ENCODE peak calls at places on chromosomes 13 and 19, in six cellular contexts. J is H9, Z is neuronal stem cell, C is IMR-90, F is H1, D is trophoblast cell. P is an unnamed sample.

GRCh38 chr19:35545001-35545854 is at the start of gene TMEM147:
- DNase-seq in F (peak), D (peak), J (peak), Z (peak), C (peak), P (peak)

GRCh38 chr19:519449-519865 is 12.1 kb upstream of the CDC34 start:
- DNase-seq in F (no peak), C (no peak), D (no peak), J (no peak), Z (no peak), P (no peak)

GRCh38 chr19:41000310-41000737 is 9.2 kb downstream of the CYP2B6 start:
- DNase-seq in C (no peak), J (no peak), D (no peak), Z (no peak), F (no peak), P (no peak)

GRCh38 chr13:51861728-51862300 is at the start of gene CCDC70:
- DNase-seq in Z (no peak), C (peak), F (no peak), J (no peak), D (no peak), P (no peak)

GRCh38 chr13:98565726-98566577 is 11.0 kb downstream of the STK24 start:
- DNase-seq in J (no peak), Z (no peak), D (no peak), F (no peak), C (no peak), P (no peak)

GRCh38 chr19:19232231-19232630 is 20.5 kb downstream of the NCAN start:
- DNase-seq in D (no peak), J (no peak), Z (no peak), F (no peak), C (no peak), P (no peak)

GRCh38 chr13:97786510-97786909 is 167.0 kb upstream of the IPO5 start:
- DNase-seq in F (no peak), Z (no peak), J (no peak), C (no peak), D (no peak), P (peak)

GRCh38 chr13:77492982-77493381 is 42.5 kb upstream of the SCEL start:
- DNase-seq in J (no peak), Z (no peak), F (no peak), C (no peak), D (peak), P (no peak)

GRCh38 chr13:111853766-111854165 is 213.2 kb upstream of the SOX1 start:
- DNase-seq in C (no peak), D (no peak), Z (no peak), F (peak), J (no peak), P (no peak)

GRCh38 chr13:33411312-33411711 is 125.8 kb upstream of the STARD13 start:
- DNase-seq in F (no peak), D (no peak), C (no peak), J (no peak), Z (no peak), P (no peak)

GRCh38 chr19:23183251-23183650 is 66.4 kb downstream of the ZNF730 start:
- DNase-seq in J (no peak), Z (no peak), D (no peak), C (no peak), F (no peak), P (no peak)

GRCh38 chr13:68107667-68108066 is 877.5 kb upstream of the PCDH9 start:
- DNase-seq in J (no peak), Z (no peak), D (no peak), C (no peak), F (no peak), P (no peak)

GRCh38 chr19:17513801-17514200 is 2.4 kb downstream of the PGLS start:
- DNase-seq in Z (no peak), J (no peak), C (no peak), F (no peak), D (no peak), P (peak)

GRCh38 chr19:17948474-17948966 is 15.7 kb downstream of the CCDC124 start:
- DNase-seq in Z (no peak), F (no peak), D (no peak), J (no peak), C (no peak), P (peak)

GRCh38 chr13:101291647-101292515 is 124.4 kb downstream of the NALCN start:
- DNase-seq in D (peak), C (peak), F (no peak), Z (no peak), J (no peak), P (no peak)

GRCh38 chr13:21465710-21466160 is 6.6 kb upstream of the ZDHHC20 start:
- DNase-seq in C (no peak), J (no peak), Z (no peak), F (peak), D (no peak), P (no peak)

GRCh38 chr13:23810842-23811241 is 78.4 kb downstream of the MIPEP start:
- DNase-seq in F (no peak), D (no peak), J (no peak), Z (no peak), C (no peak), P (no peak)

GRCh38 chr19:56671613-56671994 is at the start of gene ZNF835:
- DNase-seq in Z (peak), C (no peak), D (peak), J (no peak), F (peak), P (no peak)

GRCh38 chr13:112486386-112487126 is 101.4 kb downstream of the TUBGCP3 start:
- DNase-seq in D (no peak), J (no peak), Z (no peak), F (peak), C (peak), P (no peak)

GRCh38 chr13:26628706-26629105 is 71.2 kb downstream of the WASF3 start:
- DNase-seq in D (peak), F (no peak), C (peak), Z (no peak), J (peak), P (no peak)

GRCh38 chr19:1780272-1780957 is 27.1 kb downstream of the ONECUT3 start:
- DNase-seq in Z (no peak), J (no peak), C (peak), D (no peak), F (no peak), P (peak)

GRCh38 chr13:49300716-49301589 is 53.2 kb downstream of the CDADC1 start:
- DNase-seq in Z (peak), J (peak), D (peak), F (peak), C (peak), P (peak)

GRCh38 chr13:88857256-88857655 is 1186.1 kb downstream of the SLITRK5 start:
- DNase-seq in D (no peak), F (no peak), C (no peak), Z (no peak), J (no peak), P (no peak)

GRCh38 chr19:8020681-8021080 is 15.2 kb upstream of the ELAVL1 start:
- DNase-seq in F (no peak), J (no peak), D (no peak), Z (no peak), C (no peak), P (no peak)

GRCh38 chr19:8021374-8021773 is 15.9 kb upstream of the ELAVL1 start:
- DNase-seq in Z (no peak), C (no peak), F (no peak), J (no peak), D (no peak), P (no peak)

GRCh38 chr19:8022275-8022674 is 16.8 kb upstream of the ELAVL1 start:
- DNase-seq in Z (no peak), D (no peak), F (no peak), C (no peak), J (no peak), P (no peak)

GRCh38 chr19:8023371-8023770 is 17.9 kb upstream of the ELAVL1 start:
- DNase-seq in D (peak), C (no peak), J (no peak), Z (no peak), F (no peak), P (no peak)

GRCh38 chr19:8017808-8018207 is 12.4 kb upstream of the ELAVL1 start:
- DNase-seq in Z (no peak), J (no peak), D (peak), F (no peak), C (no peak), P (no peak)
- H3K14ac ChIP-seq in Z (no peak), J (no peak), D (no peak), F (no peak), C (no peak), P (no peak)

DNA sequence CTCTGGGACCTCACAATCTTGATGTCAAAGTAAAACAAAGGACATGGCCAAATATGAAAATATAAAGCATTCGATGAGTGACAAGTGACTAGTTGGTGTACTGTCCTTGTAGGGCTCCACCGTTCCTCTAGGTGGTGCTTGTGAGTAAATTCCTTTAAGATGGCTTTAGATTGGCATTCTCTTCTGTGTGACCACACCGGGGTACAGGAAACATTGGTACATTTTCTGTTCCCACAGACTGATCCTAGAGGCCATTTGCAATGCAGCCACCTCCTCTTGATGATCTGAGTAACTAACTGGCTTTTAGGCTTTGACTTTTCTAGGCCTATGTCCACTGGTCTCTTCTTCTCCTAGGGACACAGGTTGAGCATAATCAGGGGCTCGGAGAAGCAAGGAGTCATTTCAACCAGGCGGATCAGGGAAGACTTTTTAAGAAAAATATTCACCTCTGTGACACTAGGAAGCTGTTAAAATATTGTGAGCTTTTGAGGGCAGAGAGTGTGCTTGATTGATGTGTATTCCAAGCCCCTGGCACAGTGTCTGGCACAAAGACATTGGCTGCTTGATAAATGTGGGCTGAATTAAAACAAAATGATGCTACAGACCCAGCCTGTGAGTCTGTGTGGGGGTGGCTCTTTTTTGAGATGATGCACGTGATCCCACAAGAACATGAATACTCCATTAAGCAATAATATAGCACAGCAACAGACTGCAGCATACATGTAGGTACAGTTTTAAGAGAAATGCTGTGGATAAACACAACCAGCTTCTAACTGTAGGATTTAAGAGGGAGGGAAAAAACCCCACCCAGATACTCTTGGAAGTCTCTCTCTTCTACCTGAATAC is 21.0 kb downstream of the EPSTI1 start:
- DNase-seq in J (peak), D (peak), F (peak), C (peak), Z (peak), P (peak)
- H3K4ac ChIP-seq in J (no peak), D (no peak), F (no peak), C (no peak), Z (no peak), P (no peak)

DNA sequence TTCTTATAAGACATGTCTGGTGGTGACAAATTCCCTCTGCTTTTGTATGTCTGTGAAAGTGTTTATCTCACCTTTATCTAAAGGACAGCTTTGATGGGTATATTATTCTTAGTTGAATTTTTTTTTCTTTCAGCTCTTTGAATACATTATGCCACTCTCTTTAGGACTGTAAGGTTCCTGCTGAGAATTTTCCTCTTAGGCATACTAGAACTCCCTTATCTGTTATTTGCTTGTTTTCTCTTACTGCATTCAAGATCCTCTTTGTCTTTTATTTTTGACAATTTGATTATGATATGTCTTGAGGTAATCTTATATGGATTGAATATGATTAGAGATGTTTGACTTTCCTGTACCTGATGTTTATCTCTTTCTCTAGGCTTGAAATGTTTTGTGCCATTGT is 1328.4 kb downstream of the PCDH9 start:
- DNase-seq in J (no peak), D (no peak), F (no peak), Z (no peak), C (no peak), P (no peak)
- H3K14ac ChIP-seq in J (no peak), D (no peak), F (no peak), Z (no peak), C (no peak), P (no peak)

GRCh38 chr19:39306075-39306474 is 9.9 kb downstream of the IFNL1 start:
- DNase-seq in Z (no peak), F (no peak), D (no peak), J (no peak), C (no peak), P (no peak)
- H3K4ac ChIP-seq in Z (no peak), F (no peak), D (no peak), J (no peak), C (no peak), P (no peak)

GRCh38 chr13:75870397-75870801 is 234.3 kb downstream of the LMO7 start:
- DNase-seq in C (peak), Z (peak), D (peak), J (no peak), F (peak), P (peak)

GRCh38 chr13:75871059-75871458 is 234.9 kb downstream of the LMO7 start:
- DNase-seq in Z (no peak), D (no peak), J (no peak), C (no peak), F (no peak), P (no peak)

GRCh38 chr13:75864718-75865117 is 228.6 kb downstream of the LMO7 start:
- DNase-seq in C (peak), F (no peak), Z (no peak), D (peak), J (no peak), P (peak)

GRCh38 chr13:75869981-75870380 is 233.9 kb downstream of the LMO7 start:
- DNase-seq in C (no peak), J (no peak), Z (no peak), F (no peak), D (no peak), P (no peak)

DNA sequence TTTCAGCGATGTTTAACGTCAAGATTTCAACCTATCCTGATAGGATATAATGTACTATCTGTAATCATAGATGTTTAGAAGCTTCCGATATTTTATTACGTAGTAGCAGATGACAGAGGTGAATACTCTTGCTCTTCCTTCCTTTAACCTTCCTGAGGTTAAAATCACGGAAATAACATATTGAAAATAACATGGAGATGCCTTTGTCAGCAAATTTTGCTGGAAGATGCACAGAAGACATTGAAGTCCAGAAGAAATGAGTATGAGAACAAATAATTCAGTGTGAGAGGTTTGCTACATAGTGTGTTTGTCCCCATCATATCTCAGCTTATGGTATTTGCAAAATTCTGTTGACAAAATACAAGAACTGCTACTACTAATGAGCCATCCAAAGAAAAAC is 231.6 kb downstream of the LMO7 start:
- DNase-seq in C (no peak), F (no peak), Z (no peak), J (no peak), D (no peak), P (no peak)
- H3K14ac ChIP-seq in C (no peak), F (no peak), Z (no peak), J (no peak), D (no peak), P (no peak)

GRCh38 chr13:106858910-106859309 is 291.0 kb upstream of the ARGLU1 start:
- DNase-seq in Z (no peak), C (no peak), J (no peak), F (no peak), D (peak), P (no peak)

GRCh38 chr13:106859505-106859904 is 291.6 kb upstream of the ARGLU1 start:
- DNase-seq in C (no peak), D (peak), J (peak), Z (no peak), F (no peak), P (no peak)
- H3K4ac ChIP-seq in C (no peak), D (no peak), J (no peak), Z (no peak), F (peak), P (no peak)

GRCh38 chr13:75371223-75371622 is 110.7 kb downstream of the TBC1D4 start:
- DNase-seq in C (no peak), F (no peak), J (no peak), Z (no peak), D (no peak), P (no peak)
- H3K14ac ChIP-seq in C (no peak), F (no peak), J (no peak), Z (no peak), D (no peak), P (no peak)

DNA sequence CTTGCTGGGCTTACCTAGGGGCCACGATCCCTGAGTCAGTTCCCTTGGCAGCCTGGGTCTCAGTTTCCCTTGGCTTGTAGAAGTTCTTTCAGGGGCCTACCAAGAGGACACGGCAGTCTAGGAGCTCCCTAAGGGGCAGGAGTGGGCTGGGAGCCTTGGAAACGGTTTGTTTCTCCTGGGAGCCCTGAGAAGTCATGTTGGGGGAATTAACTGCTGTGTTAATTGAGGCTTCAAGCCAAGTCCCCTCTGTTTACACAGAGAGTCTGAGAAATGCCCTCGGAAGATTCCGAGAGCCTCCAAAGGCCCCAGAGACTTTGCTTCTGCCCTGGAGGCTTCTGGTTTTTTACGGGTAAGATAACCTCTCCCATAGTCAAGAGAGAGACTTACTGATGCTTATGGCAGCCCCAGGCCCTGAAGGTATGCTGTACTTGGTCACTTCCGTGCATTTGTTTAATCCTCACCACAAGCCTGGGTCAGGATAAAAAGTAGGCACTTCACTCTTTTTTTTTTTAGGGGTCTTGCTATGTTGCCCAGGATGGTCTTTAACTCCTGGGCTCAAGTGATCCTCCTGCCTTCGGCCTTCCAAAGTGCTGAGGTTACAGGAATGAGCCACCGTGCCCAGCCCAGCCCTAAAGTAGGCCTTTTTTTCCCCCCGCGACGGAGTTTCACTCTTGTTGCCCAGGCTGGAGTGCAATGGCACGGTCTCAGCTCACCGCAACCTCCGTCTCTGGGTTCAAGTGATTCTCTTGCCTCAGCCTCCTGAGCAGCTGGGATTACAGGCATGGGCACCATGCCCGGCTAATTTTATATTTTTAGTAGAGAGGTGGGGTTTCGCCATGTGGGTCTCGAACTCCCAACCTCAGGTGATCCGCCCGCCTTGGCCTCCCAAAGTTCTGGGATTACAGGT is 15.1 kb downstream of the IER2 start:
- DNase-seq in Z (no peak), J (no peak), F (no peak), D (peak), C (no peak), P (peak)
- H3K4ac ChIP-seq in Z (peak), J (no peak), F (peak), D (peak), C (peak), P (peak)

GRCh38 chr19:55544014-55544413 is 1.3 kb downstream of the SBK3 start:
- DNase-seq in J (no peak), C (no peak), Z (no peak), F (no peak), D (no peak), P (no peak)

GRCh38 chr19:55543567-55543966 is 1.8 kb downstream of the SBK3 start:
- DNase-seq in Z (no peak), J (no peak), F (no peak), C (no peak), D (no peak), P (no peak)

GRCh38 chr19:55540619-55541018 is 3.7 kb upstream of the SBK2 start:
- DNase-seq in C (no peak), Z (no peak), D (no peak), F (no peak), J (no peak), P (no peak)

GRCh38 chr19:55541091-55541490 is 4.2 kb upstream of the SBK2 start:
- DNase-seq in J (no peak), D (no peak), Z (no peak), C (no peak), F (no peak), P (no peak)

GRCh38 chr19:55542292-55542855 is 3.0 kb downstream of the SBK3 start:
- DNase-seq in Z (no peak), F (no peak), J (no peak), D (no peak), C (no peak), P (no peak)
- H3K14ac ChIP-seq in Z (no peak), F (no peak), J (no peak), D (no peak), C (no peak), P (no peak)

P was measured in mesenchymal stem cell.